ENCODE peak calls at places on chromosome 2, in ten cellular contexts. Z is pancreas, V is astrocyte, X is foreskin keratinocyte, M is substantia nigra, G is uterus, K is stomach, T is small intestine, F is right lobe of liver, I is cardiac muscle cell. P is an unnamed sample.

GRCh38 chr2:191319181-191319580 is 74.0 kb downstream of the MYO1B start:
- DNase-seq in Z (no peak), V (peak), X (peak), M (no peak), G (no peak), K (no peak), T (no peak), F (no peak), I (no peak), P (no peak)

GRCh38 chr2:59339837-59340207 is 1098.7 kb upstream of the FANCL start:
- DNase-seq in Z (no peak), V (no peak), X (no peak), M (no peak), G (no peak), K (no peak), T (no peak), F (no peak), I (no peak), P (no peak)

GRCh38 chr2:33412920-33413319 is 63.5 kb upstream of the RASGRP3 start:
- DNase-seq in Z (no peak), V (peak), X (no peak), M (no peak), G (no peak), K (no peak), T (peak), F (no peak), I (peak), P (no peak)

GRCh38 chr2:234858790-234859329 is 93.0 kb upstream of the SH3BP4 start:
- DNase-seq in Z (no peak), V (no peak), X (no peak), M (no peak), G (no peak), K (no peak), T (no peak), F (no peak), I (no peak), P (no peak)

GRCh38 chr2:37633234-37633633 is 38.2 kb downstream of the CDC42EP3 start:
- DNase-seq in Z (no peak), V (no peak), X (no peak), M (no peak), G (no peak), K (no peak), T (no peak), F (no peak), I (no peak), P (no peak)

GRCh38 chr2:178277741-178278197 is 83.5 kb downstream of the OSBPL6 start:
- DNase-seq in Z (no peak), V (peak), X (no peak), M (no peak), G (no peak), K (no peak), T (peak), F (no peak), I (peak), P (no peak)

GRCh38 chr2:37653805-37654378 is 17.6 kb downstream of the CDC42EP3 start:
- DNase-seq in Z (no peak), V (no peak), X (peak), M (no peak), G (no peak), K (no peak), T (no peak), F (peak), I (no peak), P (no peak)

GRCh38 chr2:168336786-168337388 is 89.5 kb upstream of the STK39 start:
- DNase-seq in Z (peak), V (peak), X (peak), M (no peak), G (no peak), K (peak), T (peak), F (peak), I (peak), P (no peak)

GRCh38 chr2:144508162-144508765 is 11.7 kb downstream of the ZEB2 start:
- DNase-seq in Z (no peak), V (no peak), X (no peak), M (no peak), G (no peak), K (no peak), T (no peak), F (no peak), I (no peak), P (no peak)

GRCh38 chr2:98476192-98476868 is 31.7 kb downstream of the INPP4A start:
- DNase-seq in Z (no peak), V (no peak), X (no peak), M (no peak), G (no peak), K (no peak), T (peak), F (no peak), I (no peak), P (no peak)

GRCh38 chr2:30235008-30235655 is 3.8 kb downstream of the LBH start:
- DNase-seq in Z (no peak), V (no peak), X (no peak), M (no peak), G (no peak), K (peak), T (no peak), F (no peak), I (no peak), P (no peak)

GRCh38 chr2:234175649-234176048 is 125.1 kb downstream of the SPP2 start:
- DNase-seq in Z (no peak), V (no peak), X (no peak), M (no peak), G (no peak), K (no peak), T (no peak), F (no peak), I (no peak), P (no peak)

GRCh38 chr2:26809876-26810577 is 24.2 kb downstream of the CENPA start:
- DNase-seq in Z (no peak), V (no peak), X (no peak), M (no peak), G (no peak), K (no peak), T (no peak), F (no peak), I (no peak), P (no peak)

GRCh38 chr2:231764752-231765151 is 16.3 kb downstream of the PDE6D start:
- DNase-seq in Z (no peak), V (peak), X (no peak), M (no peak), G (no peak), K (no peak), T (no peak), F (no peak), I (no peak), P (no peak)

GRCh38 chr2:213834746-213835145 is 550.5 kb downstream of the SPAG16 start:
- DNase-seq in Z (no peak), V (no peak), X (no peak), M (no peak), G (no peak), K (no peak), T (no peak), F (no peak), I (no peak), P (no peak)

GRCh38 chr2:190717306-190717705 is 68.4 kb downstream of the NAB1 start:
- DNase-seq in Z (no peak), V (no peak), X (no peak), M (no peak), G (no peak), K (no peak), T (no peak), F (no peak), I (no peak), P (no peak)

GRCh38 chr2:118119158-118119715 is 31.0 kb downstream of the INSIG2 start:
- DNase-seq in Z (no peak), V (no peak), X (no peak), M (no peak), G (no peak), K (no peak), T (no peak), F (no peak), I (no peak), P (no peak)

GRCh38 chr2:102245266-102246151 is 58.7 kb downstream of the IL1RL2 start:
- DNase-seq in Z (no peak), V (no peak), X (no peak), M (no peak), G (no peak), K (no peak), T (no peak), F (no peak), I (no peak), P (no peak)

GRCh38 chr2:126687086-126687485 is 31.1 kb downstream of the GYPC start:
- DNase-seq in Z (no peak), V (no peak), X (no peak), M (no peak), G (no peak), K (no peak), T (no peak), F (no peak), I (no peak), P (no peak)

GRCh38 chr2:170770304-170771048 is at the start of gene ERICH2:
- DNase-seq in Z (peak), V (peak), X (peak), M (peak), G (peak), K (peak), T (peak), F (peak), I (peak), P (no peak)

GRCh38 chr2:149617057-149617456 is 29.5 kb upstream of the MMADHC start:
- DNase-seq in Z (no peak), V (peak), X (no peak), M (no peak), G (no peak), K (no peak), T (no peak), F (no peak), I (no peak), P (no peak)

GRCh38 chr2:129619471-129619870 is 360.0 kb upstream of the RAB6C start:
- DNase-seq in Z (no peak), V (no peak), X (no peak), M (no peak), G (no peak), K (no peak), T (peak), F (no peak), I (no peak), P (no peak)

GRCh38 chr2:128178650-128179460 is 87.9 kb downstream of the UGGT1 start:
- DNase-seq in Z (no peak), V (peak), X (no peak), M (no peak), G (peak), K (peak), T (peak), F (peak), I (peak), P (peak)

GRCh38 chr2:239669899-239670460 is 269.2 kb upstream of the HDAC4 start:
- DNase-seq in Z (no peak), V (no peak), X (no peak), M (no peak), G (no peak), K (no peak), T (no peak), F (no peak), I (no peak), P (no peak)

GRCh38 chr2:233865838-233866237 is 2.3 kb downstream of the MSL3B start:
- DNase-seq in Z (no peak), V (no peak), X (no peak), M (no peak), G (no peak), K (no peak), T (no peak), F (no peak), I (no peak), P (no peak)

GRCh38 chr2:109067829-109068152 is 61.2 kb upstream of the SH3RF3 start:
- DNase-seq in Z (no peak), V (no peak), X (no peak), M (no peak), G (no peak), K (no peak), T (peak), F (no peak), I (no peak), P (no peak)

GRCh38 chr2:86002375-86002774 is 103.3 kb downstream of the POLR1A start:
- DNase-seq in Z (no peak), V (no peak), X (no peak), M (no peak), G (no peak), K (no peak), T (no peak), F (no peak), I (no peak), P (no peak)

GRCh38 chr2:3178206-3179031 is 199.2 kb downstream of the EIPR1 start:
- DNase-seq in Z (no peak), V (no peak), X (no peak), M (no peak), G (no peak), K (no peak), T (no peak), F (no peak), I (no peak), P (no peak)

GRCh38 chr2:1976112-1976511 is 231.8 kb upstream of the PXDN start:
- DNase-seq in Z (no peak), V (no peak), X (no peak), M (no peak), G (no peak), K (no peak), T (no peak), F (no peak), I (no peak), P (no peak)

GRCh38 chr2:128413014-128413717 is 94.5 kb upstream of the HS6ST1 start:
- DNase-seq in Z (no peak), V (no peak), X (no peak), M (no peak), G (peak), K (peak), T (no peak), F (no peak), I (no peak), P (no peak)

GRCh38 chr2:224457408-224458096 is 55.6 kb upstream of the FAM124B start:
- DNase-seq in Z (no peak), V (no peak), X (no peak), M (no peak), G (no peak), K (no peak), T (no peak), F (no peak), I (no peak), P (no peak)

GRCh38 chr2:226475650-226476049 is 324.0 kb downstream of the IRS1 start:
- DNase-seq in Z (no peak), V (peak), X (peak), M (no peak), G (no peak), K (no peak), T (peak), F (no peak), I (no peak), P (peak)

GRCh38 chr2:124281556-124281955 is 256.5 kb downstream of the CNTNAP5 start:
- DNase-seq in Z (no peak), V (no peak), X (no peak), M (no peak), G (no peak), K (no peak), T (no peak), F (no peak), I (no peak), P (no peak)

GRCh38 chr2:69018629-69019227 is 5.7 kb downstream of the ANTXR1 start:
- DNase-seq in Z (no peak), V (no peak), X (no peak), M (no peak), G (no peak), K (no peak), T (no peak), F (no peak), I (no peak), P (no peak)

GRCh38 chr2:238167761-238168160 is 9.0 kb downstream of the ERFE start:
- DNase-seq in Z (no peak), V (no peak), X (no peak), M (no peak), G (no peak), K (peak), T (no peak), F (no peak), I (no peak), P (no peak)

GRCh38 chr2:17429130-17429529 is 89.1 kb downstream of the RAD51AP2 start:
- DNase-seq in Z (no peak), V (peak), X (peak), M (no peak), G (no peak), K (no peak), T (no peak), F (no peak), I (no peak), P (no peak)

GRCh38 chr2:84486436-84487115 is 27.5 kb upstream of the SUCLG1 start:
- DNase-seq in Z (peak), V (peak), X (no peak), M (no peak), G (no peak), K (peak), T (peak), F (no peak), I (no peak), P (no peak)

GRCh38 chr2:160736629-160737028 is 243.0 kb upstream of the RBMS1 start:
- DNase-seq in Z (no peak), V (peak), X (no peak), M (no peak), G (no peak), K (no peak), T (no peak), F (no peak), I (no peak), P (no peak)

DNA sequence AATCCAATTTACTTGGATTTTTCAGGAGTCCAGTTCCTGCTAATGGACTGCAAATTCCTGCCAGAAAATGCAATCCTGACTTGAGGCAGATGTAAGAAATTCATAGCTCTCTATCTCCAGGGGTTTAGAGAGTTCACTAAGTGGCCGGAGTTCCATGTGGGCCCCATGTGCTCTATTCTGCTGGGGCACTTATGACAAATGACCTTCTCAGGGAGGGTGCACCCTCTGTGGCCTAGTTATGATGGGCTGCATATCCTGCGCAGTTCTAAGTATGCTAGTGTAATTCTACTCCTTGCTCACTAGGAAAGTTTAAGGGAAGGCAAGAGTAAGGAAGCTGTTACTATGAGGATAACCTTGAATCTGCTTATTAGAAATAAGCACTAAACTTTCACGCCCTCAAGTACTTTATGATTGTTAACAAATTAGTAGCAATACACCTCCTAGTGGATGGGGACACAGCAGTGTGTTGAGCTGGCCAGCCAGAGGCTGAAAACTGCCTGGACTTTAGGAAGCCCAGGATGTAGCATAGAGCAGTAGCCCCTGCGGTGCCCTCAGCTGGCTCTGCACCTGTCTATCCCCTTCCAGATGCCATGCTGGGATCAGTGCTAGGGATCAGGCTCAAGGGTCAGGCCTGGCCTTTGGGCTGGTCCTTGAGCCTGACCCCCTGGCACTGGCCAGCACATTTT is 14.4 kb downstream of the SMYD1 start:
- DNase-seq in Z (no peak), V (no peak), X (no peak), M (no peak), G (no peak), K (no peak), T (no peak), F (no peak), I (peak), P (no peak)
- H3K27ac ChIP-seq in Z (peak), V (no peak), X (no peak), M (peak), G (no peak), K (no peak), T (no peak), F (no peak), I (peak), P (no peak)

GRCh38 chr2:188622898-188623297 is 331.2 kb downstream of the GULP1 start:
- DNase-seq in Z (no peak), V (peak), X (no peak), M (no peak), G (no peak), K (no peak), T (no peak), F (no peak), I (no peak), P (no peak)
- H3K27ac ChIP-seq in Z (no peak), V (no peak), X (no peak), M (no peak), G (peak), K (no peak), T (no peak), F (no peak), I (no peak), P (no peak)

GRCh38 chr2:9646631-9647030 is 15.8 kb upstream of the YWHAQ start:
- DNase-seq in Z (no peak), V (no peak), X (no peak), M (no peak), G (no peak), K (no peak), T (no peak), F (no peak), I (no peak), P (no peak)

GRCh38 chr2:9648821-9649220 is 18.0 kb upstream of the YWHAQ start:
- DNase-seq in Z (no peak), V (no peak), X (no peak), M (no peak), G (no peak), K (no peak), T (no peak), F (no peak), I (no peak), P (no peak)

GRCh38 chr2:9650119-9650821 is 19.5 kb upstream of the YWHAQ start:
- DNase-seq in Z (no peak), V (no peak), X (no peak), M (no peak), G (no peak), K (no peak), T (no peak), F (no peak), I (no peak), P (no peak)

GRCh38 chr2:9649261-9649660 is 18.5 kb upstream of the YWHAQ start:
- DNase-seq in Z (no peak), V (no peak), X (no peak), M (no peak), G (no peak), K (no peak), T (no peak), F (no peak), I (no peak), P (no peak)

DNA sequence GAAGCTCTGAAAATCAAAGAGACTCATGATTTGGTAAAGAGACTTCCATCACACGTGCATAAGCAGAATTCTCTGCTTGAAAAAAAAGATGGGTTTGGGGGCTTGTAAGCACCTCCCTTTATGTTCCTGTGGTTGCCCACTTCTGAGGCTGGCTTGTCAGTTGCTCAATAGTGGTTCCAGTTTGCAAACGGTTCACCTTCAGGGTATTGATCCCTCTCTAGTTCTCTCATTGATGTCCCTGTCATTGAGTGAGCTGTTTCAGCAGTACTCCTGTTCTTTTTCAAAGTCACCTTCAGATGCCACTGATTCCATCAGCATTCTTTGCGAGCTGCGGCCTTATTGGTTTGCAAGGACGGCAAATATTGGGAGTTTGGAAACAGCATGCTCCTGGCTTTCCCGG is 17.1 kb upstream of the YWHAQ start:
- DNase-seq in Z (no peak), V (no peak), X (no peak), M (no peak), G (no peak), K (no peak), T (no peak), F (no peak), I (no peak), P (no peak)
- H3K27ac ChIP-seq in Z (no peak), V (no peak), X (no peak), M (no peak), G (no peak), K (no peak), T (no peak), F (no peak), I (no peak), P (no peak)

GRCh38 chr2:10345126-10345525 is 42.4 kb downstream of the HPCAL1 start:
- DNase-seq in Z (no peak), V (no peak), X (no peak), M (no peak), G (no peak), K (no peak), T (no peak), F (peak), I (no peak), P (no peak)
- H3K27ac ChIP-seq in Z (no peak), V (no peak), X (no peak), M (no peak), G (peak), K (peak), T (no peak), F (no peak), I (no peak), P (no peak)

GRCh38 chr2:183996825-183997823 is 601.2 kb upstream of the ZNF804A start:
- DNase-seq in Z (peak), V (peak), X (no peak), M (no peak), G (no peak), K (peak), T (no peak), F (no peak), I (peak), P (no peak)
- H3K27ac ChIP-seq in Z (peak), V (no peak), X (no peak), M (no peak), G (no peak), K (no peak), T (no peak), F (no peak), I (peak), P (no peak)